ENCODE peak calls at places on chromosomes 2 and 18, in eight cellular contexts. E is K562, M is lung, Y is ovary, R is A549, A is GM12865, C is MM.1S, X is glutamatergic neuron. O is an unnamed sample.
A peak's percentile ranks its signal among the peaks of the same experiment; 100 is the strongest.

GRCh38 chr2:128285329-128285931 is 33.2 kb downstream of the HS6ST1 start:
- DNase-seq in E (no peak), M (no peak), Y (peak; percentile 21), R (no peak), A (no peak), C (no peak), X (peak; percentile 18), O (no peak)

GRCh38 chr18:32378705-32379104 is 92.0 kb downstream of the GAREM1 start:
- DNase-seq in E (no peak), M (no peak), Y (no peak), R (peak; percentile 57), A (no peak), C (no peak), X (no peak), O (no peak)

GRCh38 chr18:75282746-75283145 is 72.1 kb downstream of the TSHZ1 start:
- DNase-seq in E (no peak), M (no peak), Y (no peak), R (no peak), A (no peak), C (no peak), X (no peak), O (no peak)

GRCh38 chr2:226660524-226660923 is 139.1 kb downstream of the IRS1 start:
- DNase-seq in E (no peak), M (peak; percentile 43), Y (peak; percentile 58), R (no peak), A (no peak), C (no peak), X (no peak), O (no peak)

GRCh38 chr2:169819106-169819505 is 5.6 kb downstream of the METTL5 start:
- DNase-seq in E (no peak), M (no peak), Y (no peak), R (no peak), A (no peak), C (no peak), X (no peak), O (no peak)

GRCh38 chr18:60277855-60278480 is 94.6 kb downstream of the MC4R start:
- DNase-seq in E (no peak), M (no peak), Y (no peak), R (no peak), A (no peak), C (no peak), X (no peak), O (no peak)

GRCh38 chr2:14140009-14140408 is 492.5 kb upstream of the LRATD1 start:
- DNase-seq in E (no peak), M (no peak), Y (no peak), R (no peak), A (no peak), C (no peak), X (no peak), O (no peak)

GRCh38 chr2:11122380-11122779 is 32.9 kb upstream of the SLC66A3 start:
- DNase-seq in E (no peak), M (no peak), Y (no peak), R (no peak), A (no peak), C (no peak), X (no peak), O (no peak)

GRCh38 chr18:45978084-45978483 is 11.0 kb upstream of the EPG5 start:
- DNase-seq in E (no peak), M (no peak), Y (no peak), R (no peak), A (peak; percentile 18), C (no peak), X (no peak), O (no peak)

GRCh38 chr18:23066504-23067039 is 68.7 kb upstream of the CABLES1 start:
- DNase-seq in E (no peak), M (no peak), Y (no peak), R (no peak), A (no peak), C (no peak), X (peak; percentile 19), O (no peak)

GRCh38 chr2:45494275-45494977 is 116.6 kb downstream of the SRBD1 start:
- DNase-seq in E (peak; percentile 27), M (no peak), Y (no peak), R (peak; percentile 79), A (peak; percentile 67), C (peak; percentile 68), X (no peak), O (peak; percentile 16)

GRCh38 chr18:24212939-24213338 is 74.1 kb downstream of the CABYR start:
- DNase-seq in E (no peak), M (no peak), Y (no peak), R (peak; percentile 41), A (no peak), C (no peak), X (no peak), O (no peak)

GRCh38 chr18:31280502-31280901 is 37.5 kb upstream of the DSG1 start:
- DNase-seq in E (no peak), M (no peak), Y (no peak), R (no peak), A (no peak), C (no peak), X (no peak), O (no peak)

GRCh38 chr2:67670704-67671300 is 273.7 kb downstream of the ETAA1 start:
- DNase-seq in E (no peak), M (no peak), Y (no peak), R (no peak), A (no peak), C (no peak), X (no peak), O (no peak)

GRCh38 chr18:52907522-52907921 is 567.5 kb downstream of the DCC start:
- DNase-seq in E (no peak), M (no peak), Y (no peak), R (no peak), A (no peak), C (no peak), X (no peak), O (no peak)
- TF ChIP-seq CTCF in E (no peak), M (no peak), Y (no peak), R (no peak), A (no peak), C (no peak), X (no peak), O (no peak)

GRCh38 chr2:48601349-48601748 is 16.3 kb upstream of the GTF2A1L start:
- DNase-seq in E (peak; percentile 57), M (no peak), Y (no peak), R (peak; percentile 42), A (peak; percentile 39), C (peak; percentile 40), X (no peak), O (peak; percentile 28)
- TF ChIP-seq CTCF in E (peak; percentile 77), M (no peak), Y (no peak), R (peak; percentile 45), A (peak; percentile 52), C (peak; percentile 55), X (peak; percentile 9), O (no peak)

DNA sequence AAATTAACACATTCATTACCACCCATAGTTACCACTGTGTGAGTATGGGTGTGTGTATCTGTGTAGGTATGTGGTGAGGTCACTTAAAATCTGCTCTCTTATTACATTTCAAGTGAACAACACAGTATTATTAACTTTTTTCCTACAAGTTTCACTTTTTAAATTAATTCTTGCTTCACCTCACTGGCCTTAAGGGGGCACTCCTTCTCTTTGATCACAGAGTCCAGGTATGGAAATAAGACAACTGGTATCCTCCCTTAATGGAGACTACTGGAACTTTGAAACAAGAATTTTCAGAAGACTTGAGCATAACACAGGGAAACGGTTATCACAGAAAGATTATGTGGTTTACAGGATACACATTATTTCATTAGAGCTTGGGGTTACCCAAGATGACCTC is 255.8 kb downstream of the ASXL3 start:
- DNase-seq in E (no peak), M (no peak), Y (no peak), R (no peak), A (peak; percentile 37), C (no peak), X (no peak), O (no peak)
- TF ChIP-seq CTCF in E (no peak), M (no peak), Y (no peak), R (no peak), A (peak; percentile 7), C (peak; percentile 27), X (no peak), O (no peak)

DNA sequence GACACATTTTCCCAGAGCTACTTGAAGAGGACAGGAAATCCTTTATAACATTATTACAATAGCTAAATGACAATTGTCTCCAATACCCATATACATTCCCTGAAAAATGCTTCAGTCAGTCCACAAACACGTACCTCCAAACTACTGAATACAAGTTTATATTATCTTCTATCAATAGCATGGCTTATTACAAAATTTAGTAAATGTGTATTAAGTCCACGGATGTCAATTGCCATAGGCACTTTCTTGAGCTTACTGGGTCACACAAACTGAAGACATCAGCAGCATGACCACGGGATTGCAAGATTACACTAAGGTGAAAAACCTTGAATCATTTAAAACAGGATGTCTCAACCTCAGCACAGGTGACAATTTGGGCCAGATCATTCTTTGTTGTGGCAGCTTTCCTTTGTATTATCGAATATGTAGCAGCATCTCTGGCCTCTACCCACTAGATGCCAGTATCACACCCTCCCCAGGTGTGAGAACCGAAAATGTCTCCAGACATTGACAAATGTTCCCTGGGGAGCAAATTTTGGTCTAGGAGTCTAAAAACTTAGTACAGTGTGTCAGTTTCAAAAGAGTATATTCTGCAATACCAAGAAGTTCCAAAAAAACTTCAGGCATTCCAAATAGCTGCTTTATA is 1.4 kb downstream of the MBD2 start:
- DNase-seq in E (no peak), M (no peak), Y (no peak), R (peak; percentile 11), A (peak; percentile 91), C (peak; percentile 89), X (no peak), O (no peak)
- TF ChIP-seq CTCF in E (no peak), M (no peak), Y (no peak), R (peak; percentile 18), A (peak; percentile 42), C (peak; percentile 76), X (no peak), O (no peak)

GRCh38 chr2:49693961-49694360 is 539.6 kb upstream of the FSHR start:
- DNase-seq in E (no peak), M (no peak), Y (no peak), R (no peak), A (no peak), C (no peak), X (no peak), O (no peak)
- TF ChIP-seq CTCF in E (no peak), M (no peak), Y (no peak), R (no peak), A (no peak), C (no peak), X (no peak), O (no peak)

GRCh38 chr2:240720686-240721595 is 29.3 kb downstream of the AQP12A start:
- DNase-seq in E (no peak), M (no peak), Y (no peak), R (no peak), A (no peak), C (no peak), X (no peak), O (no peak)
- TF ChIP-seq CTCF in E (no peak), M (no peak), Y (no peak), R (no peak), A (no peak), C (no peak), X (no peak), O (no peak)

O was measured in endothelial cell.